ENCODE peak calls at places on chromosome 19, in four cellular contexts. A is IMR-90, E is K562, C is HepG2. X is an unnamed sample.

GRCh38 chr19:46133101-46133627 is 8.7 kb upstream of the IGFL3 start:
- DNase-seq in A (peak; percentile 97), E (no peak), C (peak; percentile 78), X (peak; percentile 94)

GRCh38 chr19:13020002-13020414 is 24.7 kb downstream of the NFIX start:
- DNase-seq in C (no peak), E (no peak), A (peak; percentile 34), X (no peak)

GRCh38 chr19:13817018-13817614 is 21.9 kb downstream of the ZSWIM4 start:
- DNase-seq in C (no peak), A (no peak), E (peak; percentile 91), X (no peak)

GRCh38 chr19:47693903-47694302 is 19.3 kb upstream of the EHD2 start:
- DNase-seq in C (no peak), A (no peak), E (no peak), X (no peak)

GRCh38 chr19:13401388-13401787 is 104.9 kb downstream of the CACNA1A start:
- DNase-seq in E (peak; percentile 88), C (peak; percentile 2), A (peak; percentile 46), X (peak; percentile 14)

GRCh38 chr19:17340871-17341357 is 3.6 kb downstream of the GTPBP3 start:
- DNase-seq in C (peak; percentile 81), A (no peak), E (no peak), X (no peak)

GRCh38 chr19:13962738-13963602 is 10.7 kb downstream of the DCAF15 start:
- DNase-seq in C (no peak), A (peak; percentile 60), E (no peak), X (no peak)

GRCh38 chr19:45097776-45098520 is 5.0 kb downstream of the PPP1R37 start:
- DNase-seq in A (peak; percentile 98), E (peak; percentile 85), C (peak; percentile 90), X (peak; percentile 83)

GRCh38 chr19:42281175-42282035 is 12.4 kb downstream of the CIC start:
- DNase-seq in E (peak; percentile 62), C (peak; percentile 76), A (peak; percentile 41), X (no peak)

GRCh38 chr19:6828698-6829633 is 56.5 kb downstream of the VAV1 start:
- DNase-seq in E (peak; percentile 90), A (no peak), C (no peak), X (peak; percentile 95)

GRCh38 chr19:3423183-3423829 is 56.9 kb downstream of the NFIC start:
- DNase-seq in E (peak; percentile 72), A (peak; percentile 28), C (no peak), X (no peak)

GRCh38 chr19:46840157-46840942 is 10.3 kb downstream of the AP2S1 start:
- DNase-seq in C (peak; percentile 63), A (peak; percentile 70), E (peak; percentile 68), X (no peak)

GRCh38 chr19:55353356-55353802 is 1.1 kb downstream of the COX6B2 start:
- DNase-seq in C (no peak), A (no peak), E (no peak), X (no peak)
- TF ChIP-seq MAZ in C (no peak), A (no peak), E (no peak), X (no peak)

DNA sequence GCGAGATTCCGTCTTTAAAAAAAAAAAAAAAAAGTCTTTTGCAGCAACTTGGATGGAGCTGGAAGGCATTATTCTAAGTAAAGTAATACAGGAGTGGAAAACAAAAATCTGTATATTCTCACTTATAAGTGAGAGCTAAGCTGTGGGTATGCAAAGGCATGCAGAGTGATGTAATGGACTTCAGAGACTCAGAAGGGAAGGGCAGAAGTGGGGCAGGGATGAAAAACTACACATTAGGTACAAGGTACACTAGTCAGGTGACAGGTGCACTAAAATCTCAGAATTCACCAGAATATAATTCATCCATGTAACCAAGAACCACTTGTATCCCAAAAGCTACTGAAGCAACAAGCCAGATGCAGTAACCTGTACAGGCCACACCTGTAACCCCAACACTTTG is 2.0 kb downstream of the GP6 start:
- DNase-seq in E (no peak), A (no peak), C (no peak), X (no peak)
- TF ChIP-seq CTCF in E (no peak), A (no peak), C (no peak), X (no peak)

GRCh38 chr19:1027020-1027952 is 878 bp downstream of the CNN2 start:
- DNase-seq in C (no peak), A (no peak), E (no peak), X (no peak)
- TF ChIP-seq MAZ in C (no peak), A (no peak), E (no peak), X (no peak)

GRCh38 chr19:2253106-2254051 is 2.8 kb downstream of the JSRP1 start:
- DNase-seq in E (no peak), C (peak; percentile 45), A (no peak), X (no peak)
- TF ChIP-seq CTCF in E (no peak), C (peak; percentile 83), A (peak; percentile 19), X (no peak)

GRCh38 chr19:7916908-7917291 is 2.3 kb downstream of the TGFBR3L start:
- DNase-seq in A (no peak), C (no peak), E (no peak), X (no peak)

GRCh38 chr19:7914099-7914498 is 531 bp upstream of the TGFBR3L start:
- DNase-seq in E (no peak), C (no peak), A (no peak), X (no peak)

GRCh38 chr19:7916137-7916907 is 1.7 kb downstream of the TGFBR3L start:
- DNase-seq in E (no peak), A (no peak), C (no peak), X (no peak)

GRCh38 chr19:7914598-7915045 is at the start of gene TGFBR3L:
- DNase-seq in A (no peak), E (no peak), C (no peak), X (no peak)

DNA sequence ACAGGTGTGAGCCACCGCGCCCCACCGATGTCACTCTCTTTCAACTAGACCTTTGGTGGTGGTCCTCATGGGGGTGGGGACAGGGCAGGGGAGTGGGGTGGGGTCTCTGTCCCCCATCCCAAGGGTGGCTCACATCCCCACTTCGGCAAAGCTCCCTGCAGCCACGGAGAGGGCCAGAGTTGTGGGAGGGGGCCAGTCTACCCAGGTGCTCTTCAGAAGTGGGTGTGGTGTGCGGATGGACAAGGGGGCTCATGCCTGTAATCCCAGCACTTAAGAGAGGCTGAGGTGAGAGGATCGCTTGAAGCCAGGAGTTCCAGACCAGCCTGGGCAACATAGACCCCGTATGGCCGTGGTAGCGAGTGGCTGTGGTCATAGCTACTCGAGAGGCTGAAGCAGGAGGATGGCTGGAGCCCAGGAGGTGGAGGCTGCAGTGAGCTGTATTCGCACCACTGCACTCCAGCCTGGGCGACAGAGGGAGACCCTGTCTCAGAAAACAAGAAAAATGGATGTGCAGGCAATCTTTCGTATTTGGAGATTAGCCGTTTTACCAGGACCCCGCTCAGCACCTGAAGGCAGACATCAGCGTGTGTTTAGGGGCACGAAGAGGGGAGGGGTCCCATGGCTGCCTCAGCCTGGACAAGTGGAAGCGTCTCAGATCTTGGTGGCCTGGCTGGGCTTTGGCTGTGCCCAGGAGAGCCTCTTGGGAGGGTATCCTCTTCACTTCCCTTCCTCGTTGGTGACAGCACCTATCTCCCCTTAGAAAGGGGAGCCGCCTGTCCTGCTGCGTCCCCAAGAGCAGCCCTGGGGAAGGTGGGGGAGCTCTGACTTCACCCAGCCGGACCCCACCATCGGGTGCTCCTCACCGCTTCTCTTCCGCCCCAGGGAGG is 863 bp downstream of the TGFBR3L start:
- DNase-seq in C (no peak), A (no peak), E (no peak), X (no peak)
- TF ChIP-seq MAZ in C (no peak), A (no peak), E (no peak), X (no peak)

GRCh38 chr19:31014668-31015067 is 334.6 kb downstream of the TSHZ3 start:
- DNase-seq in E (no peak), A (no peak), C (no peak), X (no peak)
- TF ChIP-seq CTCF in E (no peak), A (no peak), C (no peak), X (no peak)

DNA sequence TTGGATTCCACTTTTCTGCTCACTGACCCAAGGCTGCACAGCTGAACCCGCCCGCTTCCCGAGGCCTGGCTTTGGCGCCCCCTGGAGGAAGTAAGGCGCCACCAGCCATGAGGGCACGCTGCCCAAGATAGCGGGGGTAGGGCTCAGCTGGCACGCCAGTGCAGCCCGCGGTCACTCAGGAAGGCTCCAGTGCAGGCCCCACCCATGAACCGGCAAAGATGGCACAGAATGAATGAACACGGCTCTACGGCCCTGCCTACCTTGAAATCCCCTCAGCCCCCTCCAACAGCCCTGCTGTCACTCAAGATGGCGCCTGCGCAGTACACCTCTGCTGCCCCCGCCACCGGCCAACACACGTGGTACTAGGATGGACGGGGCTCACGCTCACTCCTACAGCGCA is 3.0 kb downstream of the PEG3 start:
- DNase-seq in A (no peak), E (no peak), C (peak; percentile 28), X (no peak)
- TF ChIP-seq MAZ in A (no peak), E (no peak), C (no peak), X (no peak)